ENCODE peak calls at places on chromosomes 2 and 18, in five cellular contexts. W is ovary; I is IMR-90; R is AG04449; D is naive thymus-derived CD4-positive, alpha-beta T cell. C is an unnamed sample.

GRCh38 chr2:69936913-69937312 is 22.0 kb downstream of the MXD1 start:
- DNase-seq in I (peak; percentile 28), D (no peak), W (no peak), R (no peak), C (no peak)

GRCh38 chr18:63366270-63366990 is 576 bp downstream of the KDSR start:
- DNase-seq in R (no peak), I (peak; percentile 69), W (peak; percentile 56), D (peak; percentile 31), C (peak; percentile 17)

GRCh38 chr2:120968307-120969015 is 232.8 kb downstream of the GLI2 start:
- DNase-seq in W (no peak), I (no peak), R (no peak), D (no peak), C (no peak)

GRCh38 chr2:109614715-109615636 is 812 bp downstream of the SOWAHC start:
- DNase-seq in W (peak; percentile 60), I (no peak), R (no peak), D (no peak), C (no peak)

GRCh38 chr18:59570101-59570875 is 126.9 kb downstream of the CCBE1 start:
- DNase-seq in W (no peak), R (no peak), D (no peak), I (peak; percentile 18), C (no peak)

GRCh38 chr2:143399679-143400078 is 270.5 kb downstream of the ARHGAP15 start:
- DNase-seq in D (no peak), R (no peak), W (no peak), I (peak; percentile 20), C (no peak)

GRCh38 chr18:49006641-49007136 is 55.9 kb upstream of the SMAD7 start:
- DNase-seq in D (no peak), W (no peak), I (no peak), R (no peak), C (no peak)

GRCh38 chr18:8190980-8191379 is 418.3 kb upstream of the RAB12 start:
- DNase-seq in D (no peak), W (no peak), R (no peak), I (no peak), C (no peak)

GRCh38 chr18:49206717-49207116 is 253.7 kb downstream of the DYM start:
- DNase-seq in R (no peak), W (no peak), I (peak; percentile 17), D (no peak), C (no peak)

GRCh38 chr2:221753401-221753800 is 181.3 kb upstream of the EPHA4 start:
- DNase-seq in W (no peak), D (no peak), I (no peak), R (no peak), C (no peak)

GRCh38 chr18:47964086-47964485 is 33.6 kb upstream of the SMAD2 start:
- DNase-seq in I (no peak), W (no peak), D (no peak), R (no peak), C (no peak)

GRCh38 chr18:34677056-34677574 is 33.0 kb upstream of the DTNA start:
- DNase-seq in R (no peak), W (no peak), I (no peak), D (no peak), C (no peak)

GRCh38 chr18:39441648-39442047 is 1876.0 kb upstream of the CELF4 start:
- DNase-seq in W (no peak), I (no peak), D (no peak), R (no peak), C (no peak)

GRCh38 chr2:160293401-160293911 is 93.4 kb upstream of the ITGB6 start:
- DNase-seq in W (no peak), R (peak; percentile 77), I (peak; percentile 94), D (no peak), C (no peak)

GRCh38 chr2:208040199-208041171 is 15.2 kb upstream of the PLEKHM3 start:
- DNase-seq in W (peak; percentile 56), D (peak; percentile 54), R (no peak), I (peak; percentile 82), C (peak; percentile 63)

GRCh38 chr2:21452263-21452662 is 328.5 kb downstream of the TDRD15 start:
- DNase-seq in I (no peak), D (no peak), W (no peak), R (no peak), C (no peak)

GRCh38 chr2:43579275-43579981 is 16.4 kb downstream of the THADA start:
- DNase-seq in I (no peak), W (no peak), D (no peak), R (no peak), C (no peak)

GRCh38 chr2:145380436-145381017 is 860.6 kb upstream of the ZEB2 start:
- DNase-seq in I (peak; percentile 71), D (no peak), W (no peak), R (peak; percentile 29), C (no peak)

GRCh38 chr2:60979231-60979630 is 38.3 kb upstream of the PEX13 start:
- DNase-seq in R (no peak), D (no peak), I (no peak), W (no peak), C (no peak)
- H3K4me3 ChIP-seq in R (no peak overlapping the region), D (no peak overlapping the region), I (no peak overlapping the region), W (no peak overlapping the region), C (no peak overlapping the region)

GRCh38 chr18:24010673-24011072 is 3.9 kb upstream of the TTC39C start:
- DNase-seq in I (no peak), W (no peak), R (no peak), D (no peak), C (no peak)

GRCh38 chr18:24003903-24004640 is 10.5 kb upstream of the TTC39C start:
- DNase-seq in W (no peak), R (no peak), I (peak; percentile 63), D (no peak), C (no peak)

GRCh38 chr18:24009651-24010333 is 4.8 kb upstream of the TTC39C start:
- DNase-seq in W (no peak), R (no peak), D (peak; percentile 40), I (no peak), C (peak; percentile 69)

GRCh38 chr18:24009246-24009645 is 5.3 kb upstream of the TTC39C start:
- DNase-seq in W (no peak), D (no peak), I (no peak), R (no peak), C (no peak)

GRCh38 chr18:24006731-24007308 is 7.7 kb upstream of the TTC39C start:
- DNase-seq in D (no peak), R (no peak), W (no peak), I (peak; percentile 73), C (no peak)
- H3K4me3 ChIP-seq in D (no peak overlapping the region), R (no peak overlapping the region), W (no peak overlapping the region), I (no peak overlapping the region), C (no peak overlapping the region)

DNA sequence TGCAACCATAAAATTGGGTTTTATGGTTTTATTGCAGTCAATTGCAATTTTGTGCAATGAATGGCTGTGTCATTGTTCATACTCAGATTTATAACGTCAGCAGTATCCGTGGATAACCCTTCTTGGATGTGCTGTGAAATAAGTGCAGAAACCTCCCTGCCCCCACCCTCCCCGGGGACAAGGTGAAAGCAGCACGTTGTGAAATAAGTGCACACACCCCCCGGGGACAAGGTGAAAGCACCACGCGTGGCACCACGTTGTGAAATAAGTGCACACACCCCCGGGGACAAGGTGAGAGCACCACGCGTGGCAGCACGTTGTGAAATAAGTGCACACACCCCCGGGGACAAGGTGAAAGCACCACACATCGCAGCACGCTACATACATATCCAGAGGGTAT is 93.6 kb upstream of the NFATC1 start:
- DNase-seq in W (no peak), R (no peak), I (no peak), D (no peak), C (no peak)
- H3K4me3 ChIP-seq in W (no peak overlapping the region), R (no peak overlapping the region), I (no peak overlapping the region), D (no peak overlapping the region), C (no peak overlapping the region)

GRCh38 chr2:226483143-226483542 is 316.5 kb downstream of the IRS1 start:
- DNase-seq in D (no peak), W (no peak), I (no peak), R (no peak), C (no peak)
- H3K4me3 ChIP-seq in D (no peak overlapping the region), W (no peak overlapping the region), I (no peak overlapping the region), R (no peak overlapping the region), C (no peak overlapping the region)

DNA sequence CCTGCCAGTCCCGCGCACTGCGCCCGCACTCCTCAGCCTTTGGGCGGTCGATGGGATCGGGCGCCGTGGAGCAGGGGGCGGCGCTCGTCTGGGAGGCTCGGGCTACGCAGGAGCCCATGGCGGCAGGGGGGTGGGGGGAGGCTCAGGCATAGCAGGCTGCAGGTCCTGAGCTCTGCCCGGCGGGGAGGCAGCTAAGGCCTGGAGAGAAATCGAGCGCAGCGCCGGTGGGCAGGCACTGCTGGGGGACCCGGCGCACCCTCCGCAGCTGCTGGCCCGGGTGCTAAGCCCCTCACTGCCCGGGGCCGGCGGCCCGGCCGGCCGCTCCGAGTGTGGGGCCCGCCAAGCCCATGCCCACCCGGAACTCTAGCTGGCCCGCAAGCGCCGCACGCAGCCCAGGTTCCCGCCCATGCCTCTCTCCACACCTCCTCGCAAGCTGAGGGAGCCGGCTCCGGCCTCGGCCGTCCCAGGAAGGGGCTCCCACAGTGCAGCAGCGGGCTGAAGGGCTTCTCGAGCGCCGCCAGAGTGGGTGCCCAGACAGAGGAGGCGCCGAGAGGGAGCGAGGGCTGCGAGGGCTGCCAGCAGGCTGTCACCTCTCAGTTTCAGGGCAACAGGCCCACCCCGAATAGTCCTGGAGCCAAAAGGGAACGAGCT is 74.1 kb downstream of the PSMG2 start:
- DNase-seq in R (no peak), W (no peak), I (no peak), D (no peak), C (no peak)
- H3K4me3 ChIP-seq in R (no peak overlapping the region), W (no peak overlapping the region), I (no peak overlapping the region), D (no peak overlapping the region), C (no peak overlapping the region)